ENCODE peak calls at places on chromosomes 7 and 10, in five cellular contexts. I, J, Z, U and C are unnamed samples. For H3K27me3, the result is how much of the 10 kb centered on the place peaks cover.

GRCh38 chr7:102117743-102118142 is 168.9 kb upstream of the SH2B2 start:
- DNase-seq in I (peak), J (no peak), Z (peak), U (no peak), C (no peak)

GRCh38 chr10:74329873-74330272 is 178.9 kb downstream of the ADK start:
- DNase-seq in I (no peak), J (no peak), Z (no peak), U (no peak), C (no peak)

GRCh38 chr7:107971613-107972012 is 31.3 kb downstream of the LAMB1 start:
- DNase-seq in I (no peak), J (no peak), Z (no peak), U (no peak), C (no peak)

GRCh38 chr7:131284702-131285419 is 42.8 kb upstream of the MKLN1 start:
- DNase-seq in I (no peak), J (no peak), Z (no peak), U (no peak), C (no peak)

GRCh38 chr10:97858001-97858439 is 8.4 kb downstream of the GOLGA7B start:
- DNase-seq in I (no peak), J (no peak), Z (no peak), U (no peak), C (no peak)

GRCh38 chr7:20542594-20542993 is 72.9 kb upstream of the ABCB5 start:
- DNase-seq in I (no peak), J (no peak), Z (no peak), U (no peak), C (no peak)

GRCh38 chr10:67306588-67307205 is 380.9 kb downstream of the LRRTM3 start:
- DNase-seq in I (no peak), J (no peak), Z (peak), U (no peak), C (no peak)

GRCh38 chr7:103031024-103031423 is 43.6 kb downstream of the FBXL13 start:
- DNase-seq in I (no peak), J (no peak), Z (no peak), U (no peak), C (no peak)

GRCh38 chr7:112985377-112985987 is 101.1 kb downstream of the GPR85 start:
- DNase-seq in I (no peak), J (no peak), Z (peak), U (no peak), C (no peak)

GRCh38 chr10:23445591-23445990 is 6.7 kb downstream of the OTUD1 start:
- DNase-seq in I (no peak), J (no peak), Z (no peak), U (no peak), C (no peak)

GRCh38 chr10:79458483-79458882 is 13.1 kb upstream of the ZCCHC24 start:
- DNase-seq in I (no peak), J (no peak), Z (no peak), U (no peak), C (no peak)
- H3K27me3 ChIP-seq in I (under half), J (under half), Z (under half), U (under half), C (under half)

GRCh38 chr7:26667514-26668133 is 196.8 kb downstream of the SKAP2 start:
- DNase-seq in I (peak), J (peak), Z (peak), U (peak), C (peak)

GRCh38 chr7:26670841-26671240 is 193.5 kb downstream of the SKAP2 start:
- DNase-seq in I (no peak), J (no peak), Z (no peak), U (no peak), C (no peak)

GRCh38 chr7:26663905-26664673 is 200.3 kb downstream of the SKAP2 start:
- DNase-seq in I (no peak), J (no peak), Z (no peak), U (no peak), C (no peak)

GRCh38 chr7:26664735-26665420 is 199.5 kb downstream of the SKAP2 start:
- DNase-seq in I (no peak), J (peak), Z (no peak), U (peak), C (no peak)

DNA sequence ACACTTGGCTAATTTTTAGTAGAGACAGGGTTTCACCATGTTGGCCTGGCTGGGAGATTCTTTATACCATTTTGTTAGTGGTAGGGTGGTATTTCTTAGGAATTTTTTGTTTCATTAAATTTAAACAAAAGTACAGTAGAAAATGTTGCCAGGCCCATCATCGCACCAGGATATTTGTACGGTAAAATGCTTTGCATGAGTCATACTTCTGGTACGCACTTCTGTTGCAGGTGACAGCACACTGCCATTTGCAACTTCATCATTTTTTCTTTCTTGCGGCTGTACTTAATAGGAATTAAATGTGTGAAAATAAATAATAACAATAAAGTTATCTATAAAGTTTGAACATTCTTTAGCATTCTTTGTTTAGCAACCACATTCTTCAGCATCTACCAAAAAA is 195.6 kb downstream of the SKAP2 start:
- DNase-seq in I (no peak), J (no peak), Z (no peak), U (no peak), C (no peak)
- H3K27me3 ChIP-seq in I (under half), J (under half), Z (under half), U (under half), C (under half)

DNA sequence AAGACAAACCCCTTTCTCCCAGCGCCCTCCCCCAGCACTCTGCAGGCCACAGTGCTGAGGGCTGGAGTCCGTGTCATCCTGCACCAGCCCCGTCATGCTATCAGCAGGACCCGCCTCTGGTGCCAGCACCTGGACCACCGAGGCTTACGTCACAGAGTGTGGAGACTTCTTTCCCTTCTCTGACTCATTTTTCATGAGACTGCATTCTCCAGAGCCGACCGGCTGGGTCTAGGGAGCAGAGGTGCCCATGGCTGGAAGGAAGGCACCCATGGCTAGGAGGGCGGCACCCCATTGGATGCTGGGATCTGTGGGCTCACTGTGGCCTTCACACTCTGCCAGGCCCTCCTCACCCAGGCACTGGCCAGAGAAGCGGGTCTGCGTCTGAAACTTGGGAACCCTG is 53.3 kb downstream of the CFAP46 start:
- DNase-seq in I (no peak), J (no peak), Z (no peak), U (no peak), C (no peak)
- H3K27me3 ChIP-seq in I (under half), J (under half), Z (under half), U (under half), C (under half)

GRCh38 chr10:133236411-133237240 is 1.0 kb upstream of the VENTX start:
- DNase-seq in I (no peak), J (no peak), Z (no peak), U (no peak), C (no peak)
- H3K27me3 ChIP-seq in I (half or more), J (under half), Z (half or more), U (under half), C (under half)

DNA sequence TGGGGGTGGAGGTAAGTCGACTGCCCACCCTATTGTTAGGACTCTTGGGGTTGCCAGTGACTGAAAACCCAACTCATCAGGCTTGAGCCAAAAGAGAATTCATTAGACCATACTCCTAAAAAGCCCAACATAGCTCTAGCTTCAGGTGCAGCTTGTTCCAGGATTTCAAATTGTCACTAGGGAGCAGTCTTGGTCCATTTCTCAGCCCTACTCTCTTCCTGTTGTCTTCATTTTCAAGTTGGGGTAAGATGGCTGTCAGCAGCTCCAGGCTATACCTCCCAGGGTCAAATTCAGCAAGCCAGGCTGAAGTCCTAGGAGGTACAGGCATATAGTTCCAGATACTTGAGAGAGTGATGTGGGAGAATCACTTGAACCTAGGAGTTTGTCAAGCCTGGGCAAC is 14.9 kb upstream of the COL13A1 start:
- DNase-seq in I (no peak), J (no peak), Z (peak), U (no peak), C (no peak)
- H3K27me3 ChIP-seq in I (under half), J (under half), Z (under half), U (under half), C (under half)

GRCh38 chr10:124093076-124093773 is at the start of gene CHST15:
- DNase-seq in I (no peak), J (no peak), Z (peak), U (no peak), C (no peak)

GRCh38 chr10:124090630-124091209 is 2.7 kb downstream of the CHST15 start:
- DNase-seq in I (no peak), J (no peak), Z (no peak), U (no peak), C (no peak)

GRCh38 chr10:124089859-124090258 is 3.5 kb downstream of the CHST15 start:
- DNase-seq in I (no peak), J (no peak), Z (no peak), U (no peak), C (no peak)

GRCh38 chr10:124092270-124093075 is 925 bp downstream of the CHST15 start:
- DNase-seq in I (no peak), J (peak), Z (peak), U (no peak), C (no peak)

DNA sequence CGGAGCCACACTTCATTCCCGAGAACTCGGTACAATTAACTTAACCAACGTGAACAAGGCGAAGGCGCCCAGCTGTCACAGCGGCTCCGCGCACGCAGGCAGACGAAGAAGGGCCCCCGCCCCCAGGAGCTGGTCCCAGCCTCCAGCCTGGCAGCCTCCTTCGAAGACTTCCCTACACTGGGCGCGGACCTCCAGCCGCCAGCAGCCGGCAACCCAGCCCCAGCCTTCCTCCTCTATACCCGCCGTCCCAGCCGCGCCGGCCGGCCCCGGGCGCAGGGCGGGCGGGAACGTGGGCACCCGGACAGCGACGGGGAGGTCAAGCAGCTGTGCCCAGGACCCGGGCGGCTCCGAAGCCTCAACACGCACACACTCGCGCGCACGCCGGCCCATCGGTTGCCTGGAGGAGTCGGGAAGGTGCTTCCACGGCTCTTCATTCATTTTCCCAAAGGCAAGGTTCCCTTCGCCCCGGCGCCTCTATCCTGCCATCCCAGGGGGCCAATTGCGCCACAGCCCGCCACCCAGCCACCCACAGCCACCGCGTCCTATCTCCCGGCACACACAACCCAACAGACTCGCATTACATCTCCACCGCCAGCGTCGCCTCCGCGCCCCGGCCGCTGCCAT is 1.6 kb downstream of the CHST15 start:
- DNase-seq in I (no peak), J (no peak), Z (peak), U (no peak), C (no peak)
- H3K27me3 ChIP-seq in I (half or more), J (under half), Z (under half), U (under half), C (under half)

GRCh38 chr7:1336509-1336908 is 103.8 kb downstream of the UNCX start:
- DNase-seq in I (no peak), J (no peak), Z (no peak), U (no peak), C (no peak)
- H3K27me3 ChIP-seq in I (under half), J (under half), Z (under half), U (under half), C (under half)

GRCh38 chr10:117163061-117163953 is 25.2 kb upstream of the VAX1 start:
- DNase-seq in I (no peak), J (no peak), Z (no peak), U (no peak), C (no peak)
- H3K27me3 ChIP-seq in I (half or more), J (half or more), Z (half or more), U (under half), C (under half)

DNA sequence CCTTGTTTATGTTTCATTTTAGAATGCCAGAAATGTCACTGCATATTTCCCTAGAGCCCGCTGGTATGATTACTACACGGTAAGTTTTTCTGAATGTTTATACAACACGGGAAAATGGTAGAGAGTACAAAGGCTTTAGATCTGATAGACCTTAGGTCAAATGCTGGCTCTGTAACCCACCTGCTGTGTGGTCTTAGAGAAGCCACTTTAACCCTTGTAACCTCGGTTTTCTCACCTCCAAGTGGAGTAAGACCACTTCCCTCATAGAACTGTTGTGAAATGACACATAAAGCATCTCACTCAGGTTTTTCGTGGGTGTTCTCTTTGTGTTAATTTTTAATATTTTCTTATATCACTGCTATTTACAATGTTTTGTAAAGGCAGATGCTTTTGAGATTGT is 13.9 kb upstream of the MGAM2 start:
- DNase-seq in I (no peak), J (no peak), Z (no peak), U (no peak), C (no peak)
- H3K27me3 ChIP-seq in I (under half), J (under half), Z (under half), U (under half), C (under half)

GRCh38 chr7:150742286-150742968 is 5.2 kb downstream of the GIMAP5 start:
- DNase-seq in I (no peak), J (no peak), Z (no peak), U (no peak), C (no peak)
- H3K27me3 ChIP-seq in I (under half), J (under half), Z (under half), U (under half), C (under half)